ENCODE peak calls at places on chromosomes 4 and X, in five cellular contexts. P, J, E, K and T are unnamed samples.

GRCh38 chr4:73007526-73008100 is 61.9 kb downstream of the COX18 start:
- DNase-seq in P (no peak), E (no peak), K (no peak), J (no peak), T (no peak)

GRCh38 chr4:24560770-24561415 is 23.5 kb downstream of the DHX15 start:
- DNase-seq in P (no peak), J (no peak), K (no peak), E (no peak), T (no peak)

GRCh38 chr4:173415092-173415491 is 16.2 kb upstream of the SCRG1 start:
- DNase-seq in P (no peak), J (no peak), E (no peak), K (no peak), T (no peak)

GRCh38 chr4:20532871-20533870 is 167.1 kb upstream of the PACRGL start:
- DNase-seq in P (no peak), E (no peak), J (no peak), K (no peak), T (no peak)

GRCh38 chr4:148843625-148844024 is 401.4 kb upstream of the NR3C2 start:
- DNase-seq in J (no peak), E (no peak), P (no peak), K (no peak), T (no peak)

GRCh38 chrX:45756562-45756961 is 555.9 kb upstream of the DIPK2B start:
- DNase-seq in E (no peak), K (no peak), J (no peak), P (no peak), T (no peak)

GRCh38 chr4:183499389-183499788 is 5.5 kb upstream of the ING2 start:
- DNase-seq in K (no peak), J (no peak), E (no peak), P (no peak), T (no peak)

GRCh38 chr4:74624351-74625151 is 169.8 kb downstream of the BTC start:
- DNase-seq in K (no peak), E (peak), J (no peak), P (no peak), T (no peak)

GRCh38 chr4:183321079-183321478 is 1.0 kb upstream of the CLDN22 start:
- DNase-seq in J (no peak), E (no peak), P (no peak), K (no peak), T (no peak)

GRCh38 chrX:134520860-134521390 is 61.0 kb downstream of the HPRT1 start:
- DNase-seq in E (peak), J (no peak), P (peak), K (no peak), T (no peak)

GRCh38 chrX:29215251-29215650 is 628.0 kb downstream of the IL1RAPL1 start:
- DNase-seq in P (no peak), J (no peak), K (no peak), E (no peak), T (no peak)

GRCh38 chr4:153418581-153418980 is 47.6 kb upstream of the TMEM131L start:
- DNase-seq in J (no peak), E (no peak), K (no peak), P (no peak), T (no peak)

GRCh38 chr4:118989098-118990080 is 100.7 kb downstream of the SYNPO2 start:
- DNase-seq in J (no peak), E (peak), K (no peak), P (no peak), T (no peak)

GRCh38 chr4:29081230-29081955 is 1638.8 kb upstream of the PCDH7 start:
- DNase-seq in E (no peak), P (no peak), J (no peak), K (no peak), T (no peak)